ENCODE peak calls at places on chromosomes 16 and 17, in seven cellular contexts. J is HCT116, M is SK-N-SH, R is K562, I is GM12878, L is H1, K is HepG2. X is an unnamed sample.

GRCh38 chr17:37466471-37466870 is 23.2 kb upstream of the DUSP14 start:
- DNase-seq in R (no peak), K (no peak), M (no peak), I (no peak), J (no peak), L (no peak), X (no peak)

GRCh38 chr16:2194852-2195315 is 1.5 kb downstream of the CASKIN1 start:
- DNase-seq in L (no peak), R (peak), M (peak), J (no peak), I (peak), K (peak), X (peak)

GRCh38 chr16:88383401-88384221 is 852 bp downstream of the ZNF469 start:
- DNase-seq in J (peak), L (no peak), R (peak), K (no peak), I (no peak), M (peak), X (no peak)

GRCh38 chr16:3761375-3762079 is 44.2 kb upstream of the TRAP1 start:
- DNase-seq in M (peak), K (no peak), L (no peak), R (no peak), I (no peak), J (no peak), X (no peak)

GRCh38 chr17:77285594-77286390 is 145.0 kb downstream of the SEC14L1 start:
- DNase-seq in J (no peak), K (peak), M (peak), L (no peak), I (no peak), R (no peak), X (no peak)

GRCh38 chr17:64460955-64461354 is 12.0 kb downstream of the MILR1 start:
- DNase-seq in I (no peak), L (no peak), K (no peak), J (no peak), M (no peak), R (no peak), X (no peak)

GRCh38 chr17:36608794-36609497 is 7.6 kb downstream of the MRM1 start:
- DNase-seq in M (no peak), R (peak), K (no peak), L (no peak), I (no peak), J (peak), X (no peak)

GRCh38 chr16:58639230-58639629 is 9.6 kb upstream of the CNOT1 start:
- DNase-seq in M (no peak), K (no peak), I (no peak), L (no peak), J (no peak), R (no peak), X (no peak)

GRCh38 chr16:17775061-17775460 is 304.3 kb upstream of the XYLT1 start:
- DNase-seq in L (no peak), R (no peak), K (no peak), J (no peak), I (no peak), M (no peak), X (no peak)

GRCh38 chr16:4410335-4411075 is 5.9 kb downstream of the CORO7 start:
- DNase-seq in I (no peak), R (no peak), M (peak), L (no peak), K (no peak), J (no peak), X (no peak)

GRCh38 chr17:76414334-76415295 is 30.2 kb downstream of the SPHK1 start:
- DNase-seq in M (peak), I (no peak), L (no peak), J (no peak), R (peak), K (no peak), X (no peak)

DNA sequence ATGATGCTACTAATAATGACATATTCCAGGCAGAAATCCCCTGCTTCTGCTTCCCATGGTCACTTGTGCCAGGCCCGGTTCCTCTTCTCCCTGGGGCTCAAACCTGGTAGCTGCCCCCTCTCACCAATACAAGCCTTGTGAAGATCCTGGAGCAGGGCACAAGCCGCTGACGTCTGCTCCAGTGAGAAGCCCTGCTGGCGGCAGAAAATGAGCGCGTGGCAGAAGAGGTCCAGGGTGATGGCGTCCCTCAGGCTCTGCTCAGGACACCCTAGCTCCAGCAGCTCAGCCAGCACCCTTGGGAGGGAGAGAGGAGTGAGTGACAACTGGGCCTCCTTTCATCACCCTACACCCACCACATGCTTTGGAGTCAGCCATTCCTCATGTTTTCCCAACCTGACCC is 1.7 kb downstream of the CFAP119 start:
- DNase-seq in J (no peak), L (no peak), R (no peak), K (no peak), M (no peak), I (no peak), X (no peak)
- TF ChIP-seq YY1 in J (no peak), L (no peak), R (no peak), K (no peak), M (no peak), I (no peak), X (no peak)

GRCh38 chr17:57984226-57984890 is 3.7 kb downstream of the VEZF1 start:
- DNase-seq in J (no peak), M (no peak), R (no peak), I (no peak), K (no peak), L (no peak), X (no peak)
- H3K4me3 ChIP-seq in J (no peak), M (peak), R (no peak), I (no peak), K (peak), L (no peak), X (no peak)

DNA sequence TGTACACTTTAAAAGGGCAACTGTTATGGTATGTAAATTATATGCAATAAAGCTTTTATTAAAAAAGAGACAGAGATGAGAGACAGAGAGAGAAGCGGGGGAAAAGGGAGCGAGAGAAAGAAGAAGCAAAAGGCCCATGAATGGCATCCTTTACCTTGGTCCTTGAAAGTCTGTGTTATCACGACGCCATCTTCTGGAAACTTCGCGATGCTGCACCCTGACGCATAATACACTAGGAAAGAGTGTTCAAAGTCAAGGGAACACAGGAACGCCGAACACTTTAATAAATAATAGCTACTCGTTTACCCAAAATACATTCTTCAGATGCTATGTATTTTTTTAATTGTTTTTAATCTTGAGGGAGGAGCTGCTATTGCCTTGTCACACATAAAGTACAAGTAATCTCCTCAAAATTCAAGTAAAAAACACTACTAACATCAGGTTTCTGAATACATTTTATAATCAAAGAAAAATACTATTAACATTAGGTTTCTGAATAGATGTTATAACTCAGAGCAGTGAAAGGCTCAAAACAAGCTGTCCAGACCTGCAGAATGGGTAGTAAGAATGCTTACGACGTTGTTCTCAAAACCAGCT is 23.0 kb upstream of the SLC38A8 start:
- DNase-seq in K (peak), L (no peak), J (peak), M (peak), R (peak), I (no peak), X (peak)
- TF ChIP-seq YY1 in K (no peak), L (no peak), J (no peak), M (no peak), R (no peak), I (no peak), X (no peak)

DNA sequence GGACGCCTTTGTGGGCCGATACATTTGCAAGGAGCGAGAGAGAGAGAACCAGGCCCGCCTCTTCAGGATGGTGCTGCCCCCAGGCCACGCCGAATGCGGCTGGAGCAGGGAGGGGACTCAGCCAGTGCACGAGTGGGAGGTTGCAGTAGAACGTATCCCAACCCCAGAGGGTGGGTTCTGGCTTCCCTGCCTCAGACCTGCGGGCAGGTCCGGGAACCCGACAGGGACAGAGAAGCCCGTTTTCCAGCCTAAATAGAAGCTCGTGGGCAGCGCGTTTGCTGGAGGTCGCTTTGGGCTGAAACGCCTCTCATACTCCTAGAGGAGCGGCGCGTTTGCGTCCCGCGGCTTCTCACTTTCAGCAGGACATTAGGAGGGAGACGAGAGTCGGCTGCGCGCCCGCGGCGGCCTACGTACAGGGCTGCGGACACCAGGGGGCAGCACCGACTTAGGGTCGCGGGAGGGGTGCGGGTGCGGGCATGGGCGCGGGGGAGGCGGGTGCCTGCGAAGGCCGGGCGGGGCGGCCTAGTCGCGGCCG is 11.0 kb downstream of the TBX2 start:
- DNase-seq in M (peak), I (no peak), R (no peak), L (no peak), K (no peak), J (no peak), X (peak)
- H3K4me3 ChIP-seq in M (peak), I (no peak), R (no peak), L (peak), K (no peak), J (no peak), X (peak)

DNA sequence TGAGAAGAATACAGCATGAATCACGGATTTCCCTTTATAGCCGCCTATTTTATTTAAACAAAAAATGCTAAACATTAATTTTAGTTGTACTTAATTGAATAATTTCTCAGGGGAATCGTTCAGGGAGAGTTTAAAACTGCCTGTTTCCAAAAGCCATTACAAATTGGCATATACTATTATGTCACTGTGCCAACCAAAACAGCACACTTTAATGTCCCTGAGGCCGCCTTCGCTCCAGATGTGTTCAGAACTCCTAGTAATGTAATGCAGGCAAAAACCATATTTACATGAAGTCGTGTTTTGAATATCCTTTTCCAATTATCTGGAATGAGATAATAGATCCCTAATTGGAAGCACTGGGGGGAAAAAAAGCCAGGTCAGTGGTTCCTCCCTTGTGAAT is 166.2 kb downstream of the STX8 start:
- DNase-seq in M (peak), L (no peak), J (no peak), K (no peak), R (no peak), I (no peak), X (no peak)
- TF ChIP-seq YY1 in M (no peak), L (no peak), J (no peak), K (no peak), R (no peak), I (no peak), X (no peak)

DNA sequence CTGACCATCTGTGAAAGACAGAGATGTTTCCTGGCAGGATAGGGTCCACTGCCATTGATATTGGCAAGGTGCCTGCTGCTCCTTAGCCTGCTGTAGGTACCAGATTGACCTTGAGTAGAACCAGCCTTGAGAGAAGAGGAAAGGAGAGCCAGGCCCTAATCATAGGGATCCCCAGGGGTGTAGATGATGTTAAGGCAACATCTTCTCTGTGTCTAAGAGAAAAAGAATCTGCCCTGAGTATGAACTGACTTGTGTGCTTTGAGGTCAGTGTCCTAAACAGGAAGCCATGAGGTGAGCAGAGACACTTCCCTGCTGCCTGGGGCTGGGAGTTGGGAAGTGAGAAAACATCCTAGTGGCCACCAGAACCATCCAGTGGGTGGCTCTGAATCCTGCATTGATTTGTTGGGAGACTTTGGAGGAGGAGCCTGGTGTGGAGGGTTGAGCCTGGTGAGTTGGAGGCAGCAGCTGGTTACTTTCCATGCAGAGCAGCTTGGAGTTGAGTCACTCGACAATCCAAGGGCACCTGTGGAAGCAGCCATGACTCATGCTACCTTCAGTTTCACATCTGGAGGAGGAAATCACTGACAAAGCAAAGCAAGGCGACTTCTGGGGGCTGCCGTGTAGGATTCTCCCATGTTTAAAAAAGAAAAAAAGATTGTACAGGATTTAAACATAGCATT is 47.8 kb downstream of the BMERB1 start:
- DNase-seq in K (peak), M (peak), J (peak), I (no peak), R (peak), L (peak), X (peak)
- H3K4me3 ChIP-seq in K (no peak), M (no peak), J (no peak), I (no peak), R (no peak), L (no peak), X (no peak)

X was measured in NT2/D1.